ENCODE peak calls at places on chromosome 11, in six cellular contexts. O, M, X, B, P and F are unnamed samples.

GRCh38 chr11:66743271-66743968 is 14.4 kb upstream of the SPTBN2 start:
- DNase-seq in O (no peak), M (no peak), X (no peak), B (no peak), P (peak), F (no peak)

GRCh38 chr11:19605500-19606371 is 106.9 kb upstream of the NAV2 start:
- DNase-seq in O (peak), M (no peak), X (no peak), B (peak), P (no peak), F (no peak)

GRCh38 chr11:15818132-15818842 is 538.1 kb downstream of the SOX6 start:
- DNase-seq in O (no peak), M (no peak), X (no peak), B (no peak), P (no peak), F (no peak)

GRCh38 chr11:124069429-124070401 is 28.6 kb upstream of the OR10G7 start:
- DNase-seq in O (peak), M (peak), X (no peak), B (peak), P (peak), F (peak)

GRCh38 chr11:26254378-26254777 is 77.6 kb upstream of the ANO3 start:
- DNase-seq in O (no peak), M (no peak), X (no peak), B (no peak), P (no peak), F (no peak)

GRCh38 chr11:12148466-12148865 is 38.1 kb downstream of the MICAL2 start:
- DNase-seq in O (no peak), M (no peak), X (no peak), B (no peak), P (no peak), F (no peak)

GRCh38 chr11:14894657-14895598 is 2.9 kb upstream of the CYP2R1 start:
- DNase-seq in O (peak), M (no peak), X (peak), B (peak), P (peak), F (peak)

GRCh38 chr11:36763187-36763586 is 165.2 kb upstream of the RAG2 start:
- DNase-seq in O (no peak), M (no peak), X (no peak), B (no peak), P (no peak), F (no peak)

GRCh38 chr11:112132737-112133136 is 31.2 kb downstream of the IL18 start:
- DNase-seq in O (no peak), M (no peak), X (no peak), B (no peak), P (no peak), F (no peak)

GRCh38 chr11:81071641-81072040 is 1630.8 kb upstream of the TENM4 start:
- DNase-seq in O (no peak), M (no peak), X (no peak), B (no peak), P (no peak), F (no peak)

GRCh38 chr11:17905477-17905876 is 107.4 kb downstream of the SERGEF start:
- DNase-seq in O (no peak), M (no peak), X (no peak), B (no peak), P (no peak), F (no peak)

GRCh38 chr11:60762851-60763691 is 6.4 kb downstream of the MS4A15 start:
- DNase-seq in O (no peak), M (peak), X (no peak), B (no peak), P (no peak), F (peak)

DNA sequence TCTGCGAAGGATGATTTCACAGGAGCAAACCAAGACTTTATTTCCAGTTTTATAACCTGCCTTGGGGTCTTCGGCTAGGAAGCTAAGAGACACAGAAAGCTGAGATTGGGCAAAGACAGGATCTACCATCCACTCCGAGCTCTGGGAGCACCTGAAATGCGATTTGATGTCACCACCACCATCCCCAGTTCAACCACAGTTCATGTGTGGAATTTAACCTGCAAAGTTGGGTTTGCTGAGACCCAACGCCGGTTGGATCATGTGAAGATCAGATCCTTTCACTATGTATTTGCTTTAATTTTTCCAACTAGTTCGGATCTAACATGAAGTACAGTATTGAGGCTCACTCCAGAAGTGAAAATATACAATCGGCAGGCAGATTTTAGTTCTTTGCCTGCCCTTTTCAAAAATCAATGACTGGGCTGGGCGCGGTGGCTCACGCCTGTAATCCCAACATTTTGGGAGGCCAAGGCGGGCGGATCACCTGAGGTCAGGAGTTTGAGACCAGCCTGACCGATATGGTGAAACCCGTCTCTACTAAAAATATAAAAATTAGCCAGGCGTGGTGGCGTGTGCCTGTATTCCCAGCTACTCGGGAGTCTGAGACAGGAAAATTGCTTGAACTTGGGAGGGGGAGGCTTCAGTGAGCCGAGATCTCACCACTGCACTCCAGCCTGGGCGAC is 1.4 kb upstream of the C11orf24 start:
- DNase-seq in O (no peak), M (no peak), X (no peak), B (no peak), P (no peak), F (no peak)
- H3K4me3 ChIP-seq in O (peak), M (peak), X (peak), B (no peak), P (no peak), F (no peak)

DNA sequence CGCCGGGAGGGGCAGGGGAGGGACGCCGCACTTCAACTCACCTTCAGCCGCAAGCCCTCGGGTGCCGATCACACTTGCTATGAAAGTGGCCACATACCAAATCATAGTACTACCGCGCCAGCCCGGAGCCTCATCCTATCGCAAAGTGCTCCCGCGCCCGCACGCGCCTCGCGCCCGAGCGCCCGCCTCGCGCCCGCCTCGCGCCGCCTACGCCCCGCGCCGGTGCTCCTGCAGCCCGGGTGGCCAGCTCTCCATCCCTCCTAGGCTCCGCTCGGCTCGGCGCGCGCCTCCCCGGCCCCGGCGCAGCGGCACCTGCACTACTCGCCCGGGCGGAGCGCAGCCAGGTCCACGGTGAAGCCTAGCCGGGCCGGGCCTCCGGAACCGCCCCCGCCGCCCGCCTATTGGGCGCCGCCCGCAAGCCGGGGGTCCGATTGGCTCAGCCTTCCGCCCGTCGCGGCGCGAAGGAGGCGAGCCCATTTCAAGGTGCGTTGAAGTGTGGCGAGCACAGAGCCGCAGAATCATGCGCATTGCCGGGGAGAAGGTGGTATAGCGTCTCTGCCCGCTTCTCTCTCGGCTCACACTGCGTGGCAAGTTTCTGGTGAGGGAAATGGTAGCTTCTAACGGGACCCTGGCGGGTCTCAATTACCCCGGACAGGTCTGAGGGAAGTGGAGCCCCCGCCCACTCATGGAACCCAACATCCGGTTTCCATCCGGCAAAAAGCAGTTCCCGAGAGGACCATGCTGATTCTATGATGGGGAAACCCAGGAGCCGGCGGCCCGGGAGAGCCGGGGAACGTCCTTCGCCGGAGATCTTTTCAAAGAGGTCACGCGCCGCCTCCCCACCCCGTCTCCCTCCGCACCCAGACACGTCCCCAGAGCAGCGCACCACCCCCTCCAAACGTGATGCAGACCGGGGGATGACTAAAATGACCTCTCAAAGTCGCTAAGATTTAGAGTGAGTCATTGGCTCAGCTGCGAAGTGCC is at the start of gene IGSF9B:
- DNase-seq in O (peak), M (peak), X (peak), B (peak), P (peak), F (peak)
- H3K4me3 ChIP-seq in O (peak), M (peak), X (peak), B (peak), P (peak), F (peak)

DNA sequence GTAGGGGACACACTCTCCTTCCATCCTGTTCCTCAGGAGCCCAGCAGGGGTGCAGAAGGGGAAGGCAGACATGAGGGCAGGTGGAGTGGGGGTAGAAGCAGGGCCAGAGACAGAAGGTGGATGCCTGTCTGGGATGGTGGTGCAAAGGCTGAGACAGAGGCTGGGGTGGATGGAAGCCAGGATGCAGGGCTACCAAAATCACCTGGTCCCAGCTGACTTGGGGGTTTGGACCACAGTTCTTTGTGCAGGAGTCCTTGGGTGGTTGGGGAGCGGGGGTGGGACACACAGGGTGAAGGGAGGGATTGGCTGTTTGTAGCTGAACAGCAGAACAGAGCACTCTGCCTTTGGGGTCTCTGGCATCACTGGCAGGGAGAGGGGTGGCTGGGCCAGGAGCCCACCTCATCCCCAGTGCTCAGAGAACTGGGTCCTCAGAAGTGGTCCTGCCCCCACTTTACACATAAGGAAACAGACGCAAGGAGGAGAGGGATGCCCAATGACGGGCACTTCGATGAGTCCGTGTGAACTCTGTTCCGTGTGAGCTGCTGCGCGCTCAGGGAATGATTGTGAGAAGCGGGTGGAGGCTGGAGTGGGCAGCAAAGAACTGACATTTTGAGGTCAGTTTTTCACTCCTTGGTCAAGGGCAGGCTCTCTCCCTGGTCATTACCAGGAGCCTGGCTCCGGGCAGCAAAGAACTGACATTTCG is 1.8 kb downstream of the TAGLN start:
- DNase-seq in O (no peak), M (no peak), X (no peak), B (peak), P (no peak), F (no peak)
- H3K4me3 ChIP-seq in O (peak), M (no peak), X (peak), B (peak), P (no peak), F (peak)

GRCh38 chr11:75851203-75851602 is 36.2 kb downstream of the UVRAG start:
- DNase-seq in O (peak), M (no peak), X (no peak), B (peak), P (no peak), F (no peak)
- H3K4me3 ChIP-seq in O (no peak), M (no peak), X (peak), B (no peak), P (no peak), F (no peak)

GRCh38 chr11:69493931-69494821 is 12.7 kb downstream of the LINC01488 start:
- DNase-seq in O (no peak), M (no peak), X (peak), B (no peak), P (no peak), F (peak)
- H3K4me3 ChIP-seq in O (no peak), M (no peak), X (no peak), B (no peak), P (no peak), F (no peak)